ENCODE peak calls at places on chromosome 1, in seven cellular contexts. C is hepatocyte, L is adrenal gland, D is skeletal muscle cell, M is A673, N is mesendoderm, U is fibroblast of lung. B is an unnamed sample.

GRCh38 chr1:86503477-86504129 is 34.9 kb downstream of the CLCA1 start:
- DNase-seq in C (peak; percentile 35), L (peak; percentile 38), D (no peak), M (no peak), N (peak; percentile 55), U (no peak), B (no peak)

GRCh38 chr1:74534241-74534640 is 21.8 kb upstream of the LRRC53 start:
- DNase-seq in C (no peak), L (no peak), D (no peak), M (no peak), N (no peak), U (peak; percentile 91), B (no peak)

GRCh38 chr1:44619261-44619900 is 54.9 kb downstream of the TMEM53 start:
- DNase-seq in C (no peak), L (no peak), D (no peak), M (no peak), N (no peak), U (peak; percentile 83), B (no peak)

GRCh38 chr1:235567812-235568444 is 63.7 kb upstream of the B3GALNT2 start:
- DNase-seq in C (no peak), L (no peak), D (no peak), M (no peak), N (no peak), U (no peak), B (no peak)

GRCh38 chr1:150971583-150972416 is 2.8 kb downstream of the CERS2 start:
- DNase-seq in C (peak; percentile 55), L (peak; percentile 62), D (no peak), M (no peak), N (peak; percentile 66), U (no peak), B (no peak)

GRCh38 chr1:234246638-234247116 is 126.6 kb upstream of the COA6 start:
- DNase-seq in C (no peak), L (no peak), D (no peak), M (no peak), N (no peak), U (no peak), B (no peak)

GRCh38 chr1:15430787-15431570 is 7.3 kb upstream of the CTRC start:
- DNase-seq in C (peak; percentile 73), L (peak; percentile 87), D (no peak), M (peak; percentile 60), N (peak; percentile 68), U (no peak), B (peak; percentile 82)

GRCh38 chr1:31617917-31618746 is 643 bp downstream of the HCRTR1 start:
- DNase-seq in C (peak; percentile 83), L (no peak), D (no peak), M (peak; percentile 70), N (peak; percentile 67), U (peak; percentile 26), B (no peak)

DNA sequence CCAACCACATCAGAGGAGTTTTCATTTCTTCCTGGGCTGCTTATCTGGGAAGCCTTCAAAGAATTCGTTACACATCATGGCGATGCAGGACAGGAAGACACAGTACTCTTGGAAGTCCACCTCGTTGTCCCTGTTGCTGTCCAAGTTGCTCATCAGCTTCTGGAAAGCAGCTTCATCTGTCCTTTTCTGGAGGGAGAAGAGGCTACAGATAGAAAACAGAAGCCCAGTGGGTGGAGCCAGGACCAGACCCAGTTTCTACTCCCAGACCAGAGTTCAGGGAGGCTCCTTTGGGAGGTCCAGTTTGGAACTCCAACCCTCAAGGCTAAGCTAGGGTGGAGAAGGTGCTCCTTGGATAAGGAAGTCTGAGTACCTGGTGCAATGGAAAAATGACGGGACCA is 1.9 kb downstream of the S100A4 start:
- DNase-seq in C (no peak), L (no peak), D (no peak), M (no peak), N (no peak), U (no peak), B (peak; percentile 55)
- H3K4me3 ChIP-seq in C (no peak overlapping the region), L (no peak overlapping the region), D (no peak overlapping the region), M (no peak overlapping the region), N (no peak overlapping the region), U (peak overlapping the region; percentile 71), B (peak overlapping the region; percentile 52)

DNA sequence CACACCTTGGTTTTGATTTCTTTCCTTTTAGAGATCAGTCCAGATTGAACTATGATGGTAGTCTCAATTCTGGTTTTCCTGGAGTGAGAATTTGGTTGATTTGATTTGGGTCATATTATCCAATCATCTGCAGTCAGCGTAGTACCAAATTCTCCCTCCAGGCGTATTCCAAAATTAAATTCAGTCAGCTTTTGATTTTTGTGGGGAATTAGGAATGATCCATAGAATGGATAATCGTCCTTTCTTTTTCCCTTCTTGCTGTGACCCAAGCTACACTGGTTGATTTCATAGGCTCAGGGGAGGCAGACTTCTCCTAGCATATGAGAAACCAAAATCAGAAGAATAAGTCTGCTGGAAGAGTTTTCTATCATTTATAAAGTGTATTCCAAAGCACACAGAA is 4.9 kb downstream of the PRCC start:
- DNase-seq in C (no peak), L (no peak), D (no peak), M (no peak), N (no peak), U (no peak), B (no peak)
- H3K4me3 ChIP-seq in C (no peak overlapping the region), L (no peak overlapping the region), D (no peak overlapping the region), M (no peak overlapping the region), N (no peak overlapping the region), U (no peak overlapping the region), B (no peak overlapping the region)

GRCh38 chr1:220089650-220090556 is at the start of gene BPNT1:
- DNase-seq in C (peak; percentile 96), L (peak; percentile 99), D (peak; percentile 78), M (peak; percentile 94), N (peak; percentile 97), U (peak; percentile 90), B (peak; percentile 95)
- H3K4me3 ChIP-seq in C (peak within 1 kb of the TSS; percentile 63), L (no peak within 1 kb of the TSS), D (peak within 1 kb of the TSS; percentile 56), M (peak within 1 kb of the TSS; percentile 59), N (peak within 1 kb of the TSS; percentile 68), U (peak within 1 kb of the TSS; percentile 68), B (peak within 1 kb of the TSS; percentile 53)

DNA sequence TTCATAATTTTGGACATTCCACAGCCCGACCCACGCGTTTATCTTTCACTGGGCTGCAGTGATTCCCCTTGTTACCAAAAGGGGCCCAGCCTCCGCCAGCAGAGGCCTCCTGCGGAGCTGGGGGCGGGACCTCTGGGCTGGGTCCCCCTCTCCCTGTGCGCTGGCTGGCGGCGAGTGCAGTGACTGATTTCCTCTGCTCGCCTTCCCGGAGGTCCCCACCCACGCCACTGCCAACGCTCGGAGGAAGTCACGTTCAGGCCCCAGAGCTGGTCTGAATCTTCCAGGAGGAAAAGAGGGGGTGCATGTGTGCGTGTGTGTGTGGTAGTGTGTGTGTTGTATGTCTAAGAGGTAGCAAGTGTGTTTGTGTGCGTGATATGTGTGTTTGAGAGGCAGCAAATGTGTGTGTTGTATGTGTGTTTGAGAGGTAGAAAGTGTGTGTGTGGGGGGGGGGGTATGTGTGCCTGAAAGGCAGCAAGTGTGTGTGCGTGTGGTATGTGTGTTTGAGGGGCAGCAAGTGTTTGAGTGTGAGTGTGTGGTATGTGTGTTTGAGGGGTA is 35.0 kb upstream of the JAK1 start:
- DNase-seq in C (peak; percentile 55), L (peak; percentile 69), D (peak; percentile 60), M (peak; percentile 95), N (peak; percentile 58), U (peak; percentile 52), B (peak; percentile 86)
- H3K4me3 ChIP-seq in C (no peak overlapping the region), L (no peak overlapping the region), D (peak overlapping the region; percentile 22), M (peak overlapping the region; percentile 57), N (no peak overlapping the region), U (peak overlapping the region; percentile 60), B (no peak overlapping the region)

DNA sequence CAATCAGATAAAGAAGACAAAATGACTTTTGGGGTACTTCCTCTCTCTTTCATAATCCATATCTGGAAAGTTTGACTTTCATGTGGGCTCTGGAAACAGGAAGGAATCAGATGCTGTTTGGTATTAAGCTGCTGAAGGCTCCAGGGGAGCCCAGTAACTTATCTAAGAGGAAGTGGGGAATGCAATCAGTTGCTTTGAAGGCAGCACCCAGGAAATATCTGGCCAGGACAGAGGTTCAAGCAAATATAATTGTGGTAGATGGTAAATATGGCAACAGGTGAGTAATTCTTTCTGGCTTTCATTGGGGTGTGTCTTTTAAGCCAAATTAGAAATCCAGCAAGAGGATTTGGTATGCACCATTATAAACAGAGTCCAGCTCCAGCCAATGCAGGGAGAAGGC is 44.4 kb downstream of the COLGALT2 start:
- DNase-seq in C (no peak), L (no peak), D (no peak), M (no peak), N (no peak), U (no peak), B (no peak)
- H3K4me3 ChIP-seq in C (no peak overlapping the region), L (no peak overlapping the region), D (no peak overlapping the region), M (no peak overlapping the region), N (no peak overlapping the region), U (no peak overlapping the region), B (no peak overlapping the region)

GRCh38 chr1:209783338-209783737 is 1.0 kb downstream of the C1orf74 start:
- DNase-seq in C (peak; percentile 25), L (no peak), D (no peak), M (no peak), N (no peak), U (no peak), B (no peak)
- H3K4me3 ChIP-seq in C (no peak overlapping the region), L (no peak overlapping the region), D (peak overlapping the region; percentile 75), M (peak overlapping the region; percentile 63), N (no peak overlapping the region), U (peak overlapping the region; percentile 94), B (peak overlapping the region; percentile 79)

GRCh38 chr1:22053018-22053860 is 730 bp downstream of the CDC42 start:
- DNase-seq in C (peak; percentile 87), L (peak; percentile 73), D (no peak), M (peak; percentile 62), N (peak; percentile 91), U (peak; percentile 87), B (peak; percentile 42)

GRCh38 chr1:22056043-22056442 is 3.5 kb downstream of the CDC42 start:
- DNase-seq in C (no peak), L (no peak), D (no peak), M (no peak), N (no peak), U (no peak), B (no peak)

GRCh38 chr1:22053861-22054770 is 1.6 kb downstream of the CDC42 start:
- DNase-seq in C (no peak), L (no peak), D (no peak), M (no peak), N (no peak), U (no peak), B (no peak)

GRCh38 chr1:22056921-22057320 is 4.4 kb downstream of the CDC42 start:
- DNase-seq in C (no peak), L (no peak), D (no peak), M (no peak), N (no peak), U (no peak), B (no peak)

GRCh38 chr1:22055463-22055862 is 3.0 kb downstream of the CDC42 start:
- DNase-seq in C (no peak), L (no peak), D (no peak), M (no peak), N (peak; percentile 35), U (no peak), B (no peak)
- H3K4me3 ChIP-seq in C (no peak overlapping the region), L (no peak overlapping the region), D (no peak overlapping the region), M (no peak overlapping the region), N (no peak overlapping the region), U (peak overlapping the region; percentile 18), B (no peak overlapping the region)

B was measured in tibial artery.